ENCODE peak calls at places on chromosomes 11 and 22, in four cellular contexts. F is hepatocyte, J is GM23248, D is heart right ventricle. Q is an unnamed sample. For H3K4me1, the result is how much of the 10 kb centered on the place peaks cover.

GRCh38 chr11:109304159-109304558 is 117.8 kb upstream of the C11orf87 start:
- DNase-seq in D (no peak), F (no peak), J (peak), Q (peak)

GRCh38 chr11:94574193-94574961 is 7.2 kb downstream of the PIWIL4 start:
- DNase-seq in D (no peak), F (peak), J (peak), Q (no peak)

GRCh38 chr22:17264321-17265052 is 45.3 kb upstream of the ADA2 start:
- DNase-seq in J (peak), F (peak), D (peak), Q (no peak)

GRCh38 chr22:20514658-20515406 is 7.4 kb downstream of the MED15 start:
- DNase-seq in F (peak), J (peak), D (no peak), Q (peak)

GRCh38 chr11:6404341-6405038 is 14.2 kb downstream of the SMPD1 start:
- DNase-seq in F (no peak), D (no peak), J (peak), Q (no peak)

GRCh38 chr22:32416556-32417085 is 4.6 kb upstream of the RTCB start:
- DNase-seq in D (no peak), J (no peak), F (no peak), Q (no peak)

GRCh38 chr11:121898913-121899312 is 217.1 kb downstream of the BLID start:
- DNase-seq in J (no peak), D (no peak), F (no peak), Q (no peak)

GRCh38 chr11:70381872-70382842 is 16.2 kb upstream of the CTTN start:
- DNase-seq in F (no peak), D (no peak), J (peak), Q (no peak)

GRCh38 chr11:16561150-16561549 is 177.3 kb upstream of the C11orf58 start:
- DNase-seq in J (no peak), D (no peak), F (no peak), Q (no peak)

GRCh38 chr22:22203048-22203971 is 41.3 kb upstream of the VPREB1 start:
- DNase-seq in D (no peak), J (no peak), F (no peak), Q (no peak)
- H3K4me1 ChIP-seq in D (under half), J (under half), F (under half), Q (under half)

GRCh38 chr11:12048936-12049790 is 40.7 kb upstream of the DKK3 start:
- DNase-seq in F (peak), J (no peak), D (no peak), Q (peak)
- H3K27ac ChIP-seq in F (no peak), J (no peak), D (no peak), Q (peak)

GRCh38 chr22:30313527-30314385 is 13.0 kb downstream of the TBC1D10A start:
- DNase-seq in F (no peak), D (no peak), J (no peak), Q (peak)
- H3K4me1 ChIP-seq in F (under half), D (half or more), J (under half), Q (under half)

GRCh38 chr22:38352436-38352835 is 35.2 kb upstream of the CSNK1E start:
- DNase-seq in J (no peak), D (no peak), F (no peak), Q (no peak)
- H3K27ac ChIP-seq in J (no peak), D (no peak), F (no peak), Q (no peak)

GRCh38 chr11:35159111-35159510 is 20.1 kb downstream of the CD44 start:
- DNase-seq in J (no peak), D (no peak), F (no peak), Q (no peak)

GRCh38 chr11:35162795-35163194 is 23.8 kb downstream of the CD44 start:
- DNase-seq in F (no peak), J (peak), D (no peak), Q (peak)

GRCh38 chr11:35163209-35163608 is 24.2 kb downstream of the CD44 start:
- DNase-seq in D (no peak), F (no peak), J (peak), Q (peak)

GRCh38 chr11:35160248-35160820 is 21.4 kb downstream of the CD44 start:
- DNase-seq in F (no peak), J (no peak), D (no peak), Q (no peak)

DNA sequence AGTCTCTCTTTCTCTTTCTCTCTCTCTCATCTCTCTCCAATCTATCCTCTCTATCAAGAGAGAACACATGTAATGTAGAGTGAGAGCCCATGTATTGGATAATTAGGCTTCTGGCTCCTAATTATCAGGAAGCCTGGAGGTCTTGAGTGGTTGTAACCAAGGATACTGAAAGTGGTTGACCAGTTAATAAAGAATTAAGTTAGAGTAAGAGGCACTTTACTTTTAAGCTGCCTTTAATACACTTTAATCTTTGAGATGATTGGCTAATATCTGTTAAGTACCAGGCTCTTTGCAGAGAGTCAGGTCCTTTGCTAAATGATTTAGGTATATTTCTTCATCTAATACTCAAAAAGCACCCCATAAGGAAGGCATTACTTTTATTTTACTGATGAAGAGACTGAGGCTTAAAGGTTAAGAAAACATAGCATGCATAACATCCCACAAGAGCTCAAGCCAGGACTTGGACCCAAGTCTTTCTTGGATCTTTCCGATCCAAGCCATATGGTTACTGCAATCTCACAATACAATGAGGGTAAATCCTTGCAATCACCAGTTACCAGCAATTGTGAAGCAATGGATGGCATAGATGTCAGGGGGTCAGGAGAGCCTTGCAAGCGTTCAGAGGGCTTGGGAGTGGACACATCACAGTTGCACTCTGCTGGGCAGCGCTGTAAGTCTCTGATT is 22.1 kb downstream of the CD44 start:
- DNase-seq in D (no peak), F (no peak), J (no peak), Q (no peak)
- H3K4me1 ChIP-seq in D (half or more), F (under half), J (half or more), Q (under half)

GRCh38 chr22:37161442-37161841 is 11.7 kb upstream of the IL2RB start:
- DNase-seq in D (no peak), F (no peak), J (peak), Q (peak)

GRCh38 chr22:37164535-37164887 is 14.8 kb upstream of the IL2RB start:
- DNase-seq in J (no peak), F (no peak), D (no peak), Q (no peak)

GRCh38 chr22:37162221-37163095 is 12.7 kb upstream of the IL2RB start:
- DNase-seq in F (no peak), J (no peak), D (no peak), Q (no peak)

GRCh38 chr22:37163618-37164534 is 14.2 kb upstream of the IL2RB start:
- DNase-seq in D (no peak), J (no peak), F (no peak), Q (no peak)

GRCh38 chr22:37163096-37163489 is 13.4 kb upstream of the IL2RB start:
- DNase-seq in D (no peak), J (no peak), F (no peak), Q (no peak)
- H3K27ac ChIP-seq in D (no peak), J (no peak), F (no peak), Q (no peak)

GRCh38 chr11:1864216-1864615 is 11.3 kb downstream of the LSP1 start:
- DNase-seq in D (no peak), F (no peak), J (peak), Q (no peak)
- H3K4me1 ChIP-seq in D (under half), F (under half), J (under half), Q (under half)

DNA sequence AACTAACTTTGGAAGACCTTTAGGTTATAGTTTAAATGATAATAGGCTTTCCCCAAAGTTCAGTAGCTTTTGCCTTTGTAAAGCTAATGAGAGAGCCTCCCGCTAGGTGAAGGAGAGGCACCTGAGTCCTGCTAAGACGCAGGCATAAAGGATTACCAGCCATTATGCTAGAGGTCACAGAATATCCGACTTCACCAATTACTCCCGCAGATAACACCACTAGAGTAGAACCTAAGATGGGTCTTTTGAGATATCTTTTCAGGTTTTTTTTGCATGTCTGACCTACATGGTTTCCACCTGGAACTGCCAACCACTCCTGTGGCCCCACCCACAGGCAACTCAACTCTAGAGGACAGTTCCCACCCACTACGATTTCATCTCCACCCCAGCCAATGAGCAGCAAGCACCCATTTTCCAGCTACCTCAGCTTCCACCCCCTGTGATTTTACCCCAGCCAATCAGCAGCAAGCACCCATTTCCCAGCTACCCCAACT is 314.3 kb downstream of the BRD1 start:
- DNase-seq in D (no peak), F (no peak), J (no peak), Q (no peak)
- H3K27ac ChIP-seq in D (no peak), F (no peak), J (no peak), Q (no peak)

GRCh38 chr11:126164781-126165180 is 46.7 kb downstream of the RPUSD4 start:
- DNase-seq in F (no peak), D (no peak), J (no peak), Q (no peak)
- H3K4me1 ChIP-seq in F (under half), D (under half), J (under half), Q (under half)